ENCODE peak calls at places on chromosomes 1 and 21, in four cellular contexts. One of them, this sample, is unnamed.
A peak's percentile ranks its signal among the peaks of the same experiment; 100 is the strongest.

GRCh38 chr1:113672491-113672890 is 86.8 kb downstream of the PHTF1 start:
- DNase-seq in mucosa of gallbladder: no peak
- DNase-seq in skeletal muscle cell: no peak
- DNase-seq in nephron progenitor cell: no peak
- DNase-seq in this sample: no peak

GRCh38 chr1:30063621-30064280 is 659.6 kb downstream of the MATN1 start:
- DNase-seq in mucosa of gallbladder: no peak
- DNase-seq in skeletal muscle cell: no peak
- DNase-seq in nephron progenitor cell: no peak
- DNase-seq in this sample: no peak

GRCh38 chr1:21570528-21570875 is 61.3 kb downstream of the ALPL start:
- DNase-seq in mucosa of gallbladder: no peak
- DNase-seq in skeletal muscle cell: no peak
- DNase-seq in nephron progenitor cell: no peak
- DNase-seq in this sample: no peak

GRCh38 chr1:227709451-227709850 is 25.7 kb downstream of the JMJD4 start:
- DNase-seq in mucosa of gallbladder: no peak
- DNase-seq in skeletal muscle cell: no peak
- DNase-seq in nephron progenitor cell: no peak
- DNase-seq in this sample: no peak

GRCh38 chr21:15233611-15234010 is 168.8 kb upstream of the NRIP1 start:
- DNase-seq in mucosa of gallbladder: no peak
- DNase-seq in skeletal muscle cell: no peak
- DNase-seq in nephron progenitor cell: no peak
- DNase-seq in this sample: no peak

GRCh38 chr21:35491114-35491513 is 442.0 kb upstream of the RUNX1 start:
- DNase-seq in mucosa of gallbladder: no peak
- DNase-seq in skeletal muscle cell: no peak
- DNase-seq in nephron progenitor cell: peak; percentile 23
- DNase-seq in this sample: no peak

GRCh38 chr1:65980241-65980640 is 187.5 kb downstream of the PDE4B start:
- DNase-seq in mucosa of gallbladder: no peak
- DNase-seq in skeletal muscle cell: no peak
- DNase-seq in nephron progenitor cell: no peak
- DNase-seq in this sample: no peak

GRCh38 chr1:178945763-178946266 is 74.9 kb upstream of the ANGPTL1 start:
- DNase-seq in mucosa of gallbladder: no peak
- DNase-seq in skeletal muscle cell: no peak
- DNase-seq in nephron progenitor cell: no peak
- DNase-seq in this sample: no peak

GRCh38 chr21:32463367-32463766 is 50.9 kb downstream of the EVA1C start:
- DNase-seq in mucosa of gallbladder: no peak
- DNase-seq in skeletal muscle cell: no peak
- DNase-seq in nephron progenitor cell: no peak
- DNase-seq in this sample: no peak

GRCh38 chr1:203627819-203628184 is 1.2 kb downstream of the ATP2B4 start:
- DNase-seq in mucosa of gallbladder: no peak
- DNase-seq in skeletal muscle cell: no peak
- DNase-seq in nephron progenitor cell: peak; percentile 19
- DNase-seq in this sample: no peak

GRCh38 chr1:218694635-218695034 is 349.5 kb downstream of the TGFB2 start:
- DNase-seq in mucosa of gallbladder: no peak
- DNase-seq in skeletal muscle cell: no peak
- DNase-seq in nephron progenitor cell: no peak
- DNase-seq in this sample: no peak

GRCh38 chr1:85188530-85188929 is 12.3 kb downstream of the SYDE2 start:
- DNase-seq in mucosa of gallbladder: no peak
- DNase-seq in skeletal muscle cell: no peak
- DNase-seq in nephron progenitor cell: no peak
- DNase-seq in this sample: no peak

GRCh38 chr1:21651214-21652042 is 17.7 kb downstream of the RAP1GAP start:
- DNase-seq in mucosa of gallbladder: no peak
- DNase-seq in skeletal muscle cell: no peak
- DNase-seq in nephron progenitor cell: peak; percentile 73
- DNase-seq in this sample: no peak

GRCh38 chr1:165562576-165562975 is 18.8 kb downstream of the LRRC52 start:
- DNase-seq in mucosa of gallbladder: no peak
- DNase-seq in skeletal muscle cell: no peak
- DNase-seq in nephron progenitor cell: no peak
- DNase-seq in this sample: no peak

GRCh38 chr21:41758550-41758949 is 8.3 kb downstream of the RIPK4 start:
- DNase-seq in mucosa of gallbladder: no peak
- DNase-seq in skeletal muscle cell: no peak
- DNase-seq in nephron progenitor cell: no peak
- DNase-seq in this sample: no peak

GRCh38 chr1:117467336-117467735 is 100.1 kb downstream of the MAN1A2 start:
- DNase-seq in mucosa of gallbladder: no peak
- DNase-seq in skeletal muscle cell: no peak
- DNase-seq in nephron progenitor cell: no peak
- DNase-seq in this sample: no peak

GRCh38 chr1:57494679-57495078 is 70.8 kb upstream of the DAB1 start:
- DNase-seq in mucosa of gallbladder: no peak
- DNase-seq in skeletal muscle cell: no peak
- DNase-seq in nephron progenitor cell: no peak
- DNase-seq in this sample: no peak

GRCh38 chr1:87402192-87403046 is 73.7 kb downstream of the LMO4 start:
- DNase-seq in mucosa of gallbladder: no peak
- DNase-seq in skeletal muscle cell: peak; percentile 82
- DNase-seq in nephron progenitor cell: no peak
- DNase-seq in this sample: no peak

GRCh38 chr1:5388622-5389021 is 603.6 kb downstream of the NPHP4 start:
- DNase-seq in mucosa of gallbladder: no peak
- DNase-seq in skeletal muscle cell: no peak
- DNase-seq in nephron progenitor cell: no peak
- DNase-seq in this sample: no peak

GRCh38 chr21:36125513-36126121 is 9.3 kb upstream of the CBR3 start:
- DNase-seq in mucosa of gallbladder: peak; percentile 62
- DNase-seq in skeletal muscle cell: no peak
- DNase-seq in nephron progenitor cell: peak; percentile 63
- DNase-seq in this sample: peak; percentile 43

GRCh38 chr1:230878584-230878975 is 10.3 kb upstream of the C1orf198 start:
- DNase-seq in mucosa of gallbladder: peak; percentile 44
- DNase-seq in skeletal muscle cell: peak; percentile 80
- DNase-seq in nephron progenitor cell: peak; percentile 28
- DNase-seq in this sample: no peak

GRCh38 chr1:16172964-16173446 is 17.1 kb upstream of the EPHA2 start:
- DNase-seq in mucosa of gallbladder: peak; percentile 38
- DNase-seq in skeletal muscle cell: no peak
- DNase-seq in nephron progenitor cell: no peak
- DNase-seq in this sample: no peak

GRCh38 chr1:192224386-192224785 is 66.1 kb downstream of the RGS18 start:
- DNase-seq in mucosa of gallbladder: no peak
- DNase-seq in skeletal muscle cell: no peak
- DNase-seq in nephron progenitor cell: no peak
- DNase-seq in this sample: no peak

GRCh38 chr1:31007462-31007991 is 58.0 kb downstream of the PUM1 start:
- DNase-seq in mucosa of gallbladder: no peak
- DNase-seq in skeletal muscle cell: peak; percentile 49
- DNase-seq in nephron progenitor cell: no peak
- DNase-seq in this sample: no peak

GRCh38 chr1:13228343-13228781 is 2.4 kb upstream of the PRAMEF18 start:
- DNase-seq in mucosa of gallbladder: peak; percentile 45
- DNase-seq in skeletal muscle cell: no peak
- DNase-seq in nephron progenitor cell: no peak
- DNase-seq in this sample: no peak

GRCh38 chr1:214404571-214405213 is 123.7 kb downstream of the SMYD2 start:
- DNase-seq in mucosa of gallbladder: no peak
- DNase-seq in skeletal muscle cell: no peak
- DNase-seq in nephron progenitor cell: no peak
- DNase-seq in this sample: no peak

GRCh38 chr1:51664412-51665240 is 47.7 kb downstream of the OSBPL9 start:
- DNase-seq in mucosa of gallbladder: no peak
- DNase-seq in skeletal muscle cell: peak; percentile 41
- DNase-seq in nephron progenitor cell: no peak
- DNase-seq in this sample: no peak

GRCh38 chr1:37752213-37752582 is 12.7 kb downstream of the EPHA10 start:
- DNase-seq in mucosa of gallbladder: no peak
- DNase-seq in skeletal muscle cell: no peak
- DNase-seq in nephron progenitor cell: no peak
- DNase-seq in this sample: no peak

GRCh38 chr1:11907275-11908138 is 18.7 kb downstream of the KIAA2013 start:
- DNase-seq in mucosa of gallbladder: peak; percentile 96
- DNase-seq in skeletal muscle cell: peak; percentile 74
- DNase-seq in nephron progenitor cell: peak; percentile 90
- DNase-seq in this sample: peak; percentile 90

GRCh38 chr1:33206340-33206739 is 24.5 kb upstream of the TRIM62 start:
- DNase-seq in mucosa of gallbladder: no peak
- DNase-seq in skeletal muscle cell: no peak
- DNase-seq in nephron progenitor cell: no peak
- DNase-seq in this sample: no peak

GRCh38 chr1:93878501-93878888 is 511 bp downstream of the DNTTIP2 start:
- DNase-seq in mucosa of gallbladder: peak; percentile 45
- DNase-seq in skeletal muscle cell: no peak
- DNase-seq in nephron progenitor cell: peak; percentile 42
- DNase-seq in this sample: no peak

GRCh38 chr1:1629430-1630190 is 2.4 kb upstream of the MMP23B start:
- DNase-seq in mucosa of gallbladder: no peak
- DNase-seq in skeletal muscle cell: no peak
- DNase-seq in nephron progenitor cell: no peak
- DNase-seq in this sample: no peak

GRCh38 chr1:192698731-192699130 is 62.8 kb downstream of the RGS13 start:
- DNase-seq in mucosa of gallbladder: no peak
- DNase-seq in skeletal muscle cell: no peak
- DNase-seq in nephron progenitor cell: no peak
- DNase-seq in this sample: no peak

GRCh38 chr1:11822091-11822490 is 16.1 kb downstream of the CLCN6 start:
- DNase-seq in mucosa of gallbladder: no peak
- DNase-seq in skeletal muscle cell: no peak
- DNase-seq in nephron progenitor cell: no peak
- DNase-seq in this sample: no peak

GRCh38 chr1:189657131-189657530 is 820.5 kb downstream of the BRINP3 start:
- DNase-seq in mucosa of gallbladder: no peak
- DNase-seq in skeletal muscle cell: no peak
- DNase-seq in nephron progenitor cell: no peak
- DNase-seq in this sample: no peak

GRCh38 chr1:2311184-2312032 is 79.9 kb downstream of the MORN1 start:
- DNase-seq in mucosa of gallbladder: peak; percentile 48
- DNase-seq in skeletal muscle cell: no peak
- DNase-seq in nephron progenitor cell: peak; percentile 71
- DNase-seq in this sample: no peak

GRCh38 chr1:228782662-228783414 is 47.6 kb downstream of the RHOU start:
- DNase-seq in mucosa of gallbladder: peak; percentile 82
- DNase-seq in skeletal muscle cell: no peak
- DNase-seq in nephron progenitor cell: no peak
- DNase-seq in this sample: no peak

GRCh38 chr1:204989266-204990058 is 53.5 kb upstream of the CNTN2 start:
- DNase-seq in mucosa of gallbladder: peak; percentile 71
- DNase-seq in skeletal muscle cell: peak; percentile 32
- DNase-seq in nephron progenitor cell: peak; percentile 79
- DNase-seq in this sample: peak; percentile 87

GRCh38 chr1:8200317-8201115 is 117.4 kb upstream of the SLC45A1 start:
- DNase-seq in mucosa of gallbladder: no peak
- DNase-seq in skeletal muscle cell: no peak
- DNase-seq in nephron progenitor cell: no peak
- DNase-seq in this sample: no peak

GRCh38 chr1:157154940-157155514 is 16.8 kb upstream of the ETV3 start:
- DNase-seq in mucosa of gallbladder: peak; percentile 84
- DNase-seq in skeletal muscle cell: no peak
- DNase-seq in nephron progenitor cell: no peak
- DNase-seq in this sample: no peak